ENCODE peak calls at places on chromosomes 13 and 19, in five cellular contexts. N is heart left ventricle, J is A549, A is lower leg skin, H is esophagus squamous epithelium. I is an unnamed sample.

GRCh38 chr19:51525731-51526130 is 5.7 kb downstream of the SIGLEC6 start:
- DNase-seq in N (no peak), J (no peak), A (no peak), H (no peak), I (no peak)

GRCh38 chr13:41694902-41695301 is 237.6 kb downstream of the RGCC start:
- DNase-seq in N (peak), J (peak), A (no peak), H (no peak), I (peak)

GRCh38 chr19:4523306-4524110 is 5.2 kb upstream of the PLIN4 start:
- DNase-seq in N (no peak), J (peak), A (no peak), H (no peak), I (peak)

GRCh38 chr13:112181336-112182051 is 114.5 kb downstream of the SOX1 start:
- DNase-seq in N (no peak), J (no peak), A (peak), H (no peak), I (no peak)

GRCh38 chr19:3978145-3978544 is 7.1 kb downstream of the EEF2 start:
- DNase-seq in N (no peak), J (no peak), A (no peak), H (no peak), I (no peak)

GRCh38 chr13:45928843-45929242 is 77.3 kb upstream of the SIAH3 start:
- DNase-seq in N (no peak), J (no peak), A (no peak), H (no peak), I (peak)

GRCh38 chr19:2240881-2241760 is 4.5 kb downstream of the SF3A2 start:
- DNase-seq in N (no peak), J (no peak), A (no peak), H (no peak), I (no peak)

GRCh38 chr13:112904436-112904960 is 64.5 kb upstream of the MCF2L start:
- DNase-seq in N (no peak), J (no peak), A (peak), H (no peak), I (no peak)

GRCh38 chr13:99087954-99088491 is 110.2 kb upstream of the DOCK9 start:
- DNase-seq in N (no peak), J (peak), A (no peak), H (no peak), I (peak)

GRCh38 chr13:44759222-44759721 is 183.1 kb upstream of the TSC22D1 start:
- DNase-seq in N (no peak), J (no peak), A (no peak), H (no peak), I (peak)

GRCh38 chr19:16071072-16071691 is 5.1 kb upstream of the TPM4 start:
- DNase-seq in N (no peak), J (no peak), A (no peak), H (no peak), I (no peak)

GRCh38 chr19:5665781-5666513 is 14.4 kb downstream of the MICOS13 start:
- DNase-seq in N (no peak), J (peak), A (no peak), H (no peak), I (no peak)

GRCh38 chr19:2057484-2058469 is 6.7 kb upstream of the MKNK2 start:
- DNase-seq in N (no peak), J (no peak), A (no peak), H (no peak), I (no peak)

GRCh38 chr19:58059003-58059671 is at the start of gene ZNF135:
- DNase-seq in N (peak), J (no peak), A (peak), H (peak), I (peak)

GRCh38 chr13:76820759-76821158 is 65.4 kb downstream of the KCTD12 start:
- DNase-seq in N (peak), J (no peak), A (no peak), H (no peak), I (peak)

GRCh38 chr13:50798923-50799322 is 44.6 kb downstream of the DLEU7 start:
- DNase-seq in N (no peak), J (no peak), A (no peak), H (no peak), I (no peak)

GRCh38 chr13:76722782-76723181 is 163.4 kb downstream of the KCTD12 start:
- DNase-seq in N (no peak), J (no peak), A (no peak), H (no peak), I (no peak)

GRCh38 chr19:4113398-4114088 is 10.4 kb downstream of the MAP2K2 start:
- DNase-seq in N (peak), J (no peak), A (no peak), H (no peak), I (no peak)

GRCh38 chr13:24764276-24764630 is 284 bp downstream of the RNF17 start:
- DNase-seq in N (no peak), J (no peak), A (no peak), H (no peak), I (no peak)

GRCh38 chr13:106535552-106536243 is at the start of gene EFNB2:
- DNase-seq in N (peak), J (peak), A (peak), H (peak), I (peak)

GRCh38 chr19:11887618-11888531 is at the start of gene ZNF69:
- DNase-seq in N (peak), J (no peak), A (peak), H (no peak), I (peak)

GRCh38 chr19:54573330-54573872 is at the start of gene LILRA2:
- DNase-seq in N (no peak), J (no peak), A (no peak), H (no peak), I (peak)

GRCh38 chr19:36255316-36255715 is 40.4 kb downstream of the ZNF146 start:
- DNase-seq in N (no peak), J (no peak), A (no peak), H (no peak), I (no peak)

GRCh38 chr19:44258835-44259413 is 762 bp upstream of the ZNF233 start:
- DNase-seq in N (no peak), J (no peak), A (no peak), H (no peak), I (no peak)

GRCh38 chr13:73220966-73221720 is 162.3 kb downstream of the KLF5 start:
- DNase-seq in N (no peak), J (no peak), A (no peak), H (no peak), I (no peak)

GRCh38 chr19:1501200-1501595 is 10.2 kb downstream of the REEP6 start:
- DNase-seq in N (no peak), J (no peak), A (no peak), H (no peak), I (no peak)

GRCh38 chr13:71759506-71760225 is 107.3 kb downstream of the DACH1 start:
- DNase-seq in N (no peak), J (no peak), A (no peak), H (no peak), I (no peak)

GRCh38 chr19:21143846-21144245 is 2.0 kb downstream of the ZNF431 start:
- DNase-seq in N (no peak), J (no peak), A (no peak), H (no peak), I (no peak)

DNA sequence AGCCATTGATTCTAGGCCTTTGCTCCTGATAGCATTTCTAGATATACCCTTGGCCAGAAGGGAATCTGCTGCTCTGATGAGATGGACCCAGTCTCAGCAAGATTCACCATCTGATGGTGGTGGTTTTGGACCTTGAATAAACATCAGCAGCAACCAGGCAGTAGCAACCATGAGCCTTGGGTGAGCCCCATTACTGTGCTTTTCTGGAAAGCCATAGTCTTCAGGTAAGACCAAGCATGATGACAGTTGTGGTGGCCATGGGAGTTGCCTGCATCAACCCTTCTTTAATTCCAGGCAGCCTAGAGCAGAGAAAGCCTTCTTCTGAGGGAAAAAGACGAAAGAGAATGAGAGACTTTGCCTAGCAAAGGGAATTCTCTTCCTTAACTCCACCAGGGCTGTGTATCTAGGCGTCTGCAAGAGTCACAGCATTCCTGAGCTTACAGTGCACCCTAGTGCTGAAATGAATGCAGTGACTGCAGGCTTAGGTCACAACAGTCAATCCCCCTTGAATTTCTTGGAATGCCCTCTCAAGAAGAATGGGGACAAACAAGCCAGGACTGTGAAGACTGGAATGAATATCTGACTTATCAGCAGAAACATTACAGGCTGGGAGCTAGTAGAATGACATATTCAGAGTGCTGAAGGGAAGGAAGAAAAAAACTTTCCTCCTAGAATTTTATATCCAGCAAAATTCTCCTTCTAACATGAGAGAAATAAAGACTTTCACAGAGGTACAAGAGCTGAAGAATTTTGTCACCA is 942.4 kb upstream of the PCDH20 start:
- DNase-seq in N (no peak), J (peak), A (no peak), H (no peak), I (peak)
- TF ChIP-seq CTCF in N (no peak), J (peak), A (no peak), H (no peak), I (peak)

DNA sequence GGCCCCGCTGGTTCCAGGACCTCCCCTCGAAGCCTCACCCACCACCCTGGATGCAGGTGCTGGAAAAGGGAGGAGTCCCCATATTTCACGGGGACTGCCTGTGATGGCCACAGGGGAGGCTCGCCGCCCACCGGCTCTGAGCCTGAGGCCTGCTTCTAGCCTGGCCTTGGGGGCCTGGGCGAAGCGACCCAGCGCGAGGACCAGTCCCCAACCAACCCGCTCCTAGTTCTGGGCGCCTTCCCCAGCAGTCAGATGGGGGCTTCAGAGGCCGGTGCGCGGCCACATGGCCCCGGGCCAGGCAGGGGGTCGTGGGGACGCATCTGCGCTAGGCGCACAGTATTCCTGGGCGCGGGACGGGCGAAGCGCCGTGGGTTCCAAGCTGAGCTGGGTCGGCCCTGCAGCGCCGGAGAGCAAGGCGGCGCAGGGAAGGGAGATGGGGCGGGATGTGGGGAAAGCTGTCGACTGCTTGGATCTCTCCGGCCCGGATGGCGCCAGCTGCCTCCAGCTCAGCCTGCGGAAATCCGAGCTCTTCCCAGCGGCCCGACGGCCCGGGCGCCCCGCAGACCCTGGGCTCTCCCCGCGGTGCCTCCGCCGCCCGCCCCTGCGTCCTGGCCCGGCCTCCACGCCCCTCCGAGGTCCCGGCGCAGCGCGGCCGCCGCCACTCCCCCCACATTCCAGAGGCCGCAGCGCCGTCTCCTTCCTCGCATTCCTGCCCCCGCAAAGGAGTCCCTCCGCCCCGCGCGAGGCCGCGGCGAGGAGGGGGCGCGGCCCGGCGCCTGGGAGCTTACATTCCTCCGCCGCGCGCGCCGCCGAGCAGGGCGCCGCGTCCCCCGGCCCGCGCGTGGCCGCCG is at the start of gene WTIP:
- DNase-seq in N (peak), J (peak), A (peak), H (no peak), I (peak)
- TF ChIP-seq POLR2A in N (peak), J (peak), A (no peak), H (peak), I (peak)

DNA sequence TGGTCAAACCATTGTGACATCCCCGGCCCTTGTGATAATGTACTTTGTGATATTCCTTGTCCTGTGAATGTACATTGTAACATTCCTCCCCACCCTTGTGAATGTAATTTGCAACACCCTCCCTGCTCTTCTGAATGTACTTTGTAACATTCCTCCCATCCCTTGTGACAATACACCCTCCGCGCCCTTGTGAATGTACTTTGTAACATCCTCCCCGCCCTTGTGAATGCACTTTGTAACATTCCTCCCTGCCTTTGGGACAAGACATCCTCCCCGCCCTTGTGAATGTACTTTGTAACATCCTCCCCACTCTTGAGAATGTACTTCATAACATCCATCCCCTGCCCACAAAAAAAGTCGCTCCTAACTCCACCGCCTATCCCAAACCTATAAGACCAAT is 17.1 kb downstream of the ZNF846 start:
- DNase-seq in N (no peak), J (no peak), A (no peak), H (no peak), I (no peak)
- H3K4me3 ChIP-seq in N (no peak), J (no peak), A (no peak), H (no peak), I (no peak)

DNA sequence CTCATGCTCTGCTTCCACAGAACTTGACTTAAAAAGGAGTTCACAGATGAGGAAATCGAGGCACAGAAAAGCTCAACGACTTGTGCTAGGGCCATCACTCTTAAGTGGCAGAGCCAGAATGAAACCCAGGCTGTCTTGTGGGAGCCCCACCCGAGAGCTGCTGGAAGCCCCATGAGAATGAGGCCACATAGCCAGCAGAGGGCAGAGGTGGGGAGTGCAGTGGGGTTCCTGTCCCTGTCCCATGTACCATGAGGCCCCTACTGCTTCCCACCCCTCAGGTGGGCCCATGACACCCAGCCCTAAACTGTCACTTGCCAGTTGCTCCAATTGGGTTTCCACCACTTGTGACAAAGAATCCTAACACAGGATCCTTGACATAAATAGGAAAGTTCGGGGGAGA is 175.9 kb downstream of the IRS2 start:
- DNase-seq in N (peak), J (no peak), A (no peak), H (no peak), I (peak)
- TF ChIP-seq CTCF in N (peak), J (no peak), A (no peak), H (peak), I (peak)

GRCh38 chr19:18399008-18399407 is 1.6 kb upstream of the LRRC25 start:
- DNase-seq in N (peak), J (no peak), A (no peak), H (no peak), I (peak)

GRCh38 chr19:18396471-18397241 is 766 bp downstream of the LRRC25 start:
- DNase-seq in N (no peak), J (no peak), A (no peak), H (no peak), I (no peak)

GRCh38 chr19:18401580-18402112 is 4.2 kb upstream of the LRRC25 start:
- DNase-seq in N (peak), J (no peak), A (no peak), H (no peak), I (peak)

GRCh38 chr19:18393836-18394235 is 3.6 kb downstream of the LRRC25 start:
- DNase-seq in N (peak), J (no peak), A (no peak), H (no peak), I (no peak)

DNA sequence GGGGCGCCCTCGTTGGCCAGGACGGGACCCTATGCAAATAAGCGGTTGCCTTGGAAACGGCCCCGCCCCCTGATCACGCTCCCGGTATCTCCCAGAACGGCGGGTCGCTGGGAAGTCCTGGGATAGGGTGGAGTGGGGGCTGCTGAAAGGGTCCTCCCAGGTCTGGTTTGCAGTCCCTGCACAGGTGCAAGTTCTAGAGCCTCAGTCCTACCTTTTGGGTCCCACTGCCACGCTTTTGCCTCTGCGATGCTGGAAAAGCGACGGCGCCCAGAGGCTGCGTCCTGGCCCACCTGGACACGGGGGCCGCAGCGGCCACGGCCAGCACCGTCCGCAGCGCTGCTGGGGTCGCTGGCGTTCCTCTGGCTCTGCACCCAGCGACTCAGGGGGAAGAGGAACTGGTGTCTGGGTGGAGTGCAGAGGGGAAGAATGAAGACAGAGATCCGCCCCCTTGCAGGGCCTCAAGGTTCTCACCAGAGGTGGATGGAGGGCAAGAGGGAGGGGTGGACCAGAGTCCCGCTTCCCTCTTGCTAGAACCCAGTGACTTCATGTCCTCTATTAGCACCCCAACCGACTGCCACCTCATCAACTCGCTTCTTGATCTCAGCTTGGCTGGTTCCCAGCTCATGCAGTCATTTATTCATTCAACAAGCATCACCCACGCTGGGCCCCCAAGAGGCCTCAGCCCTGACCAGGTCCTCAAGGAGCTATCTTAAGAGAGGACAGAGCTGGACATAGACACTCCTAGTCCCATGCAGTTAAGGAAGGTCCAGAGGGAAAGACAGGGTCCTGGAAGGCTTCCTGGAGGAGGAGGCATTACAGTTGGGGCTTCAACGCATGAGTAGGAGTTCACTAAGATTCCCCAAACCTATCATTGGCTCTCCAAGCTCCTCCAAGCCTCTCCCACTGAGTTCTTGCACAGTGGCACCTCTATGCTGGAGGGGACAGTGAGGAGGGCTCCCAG is at the start of gene LRRC25:
- DNase-seq in N (peak), J (no peak), A (no peak), H (no peak), I (no peak)
- TF ChIP-seq POLR2A in N (no peak), J (no peak), A (no peak), H (peak), I (no peak)

DNA sequence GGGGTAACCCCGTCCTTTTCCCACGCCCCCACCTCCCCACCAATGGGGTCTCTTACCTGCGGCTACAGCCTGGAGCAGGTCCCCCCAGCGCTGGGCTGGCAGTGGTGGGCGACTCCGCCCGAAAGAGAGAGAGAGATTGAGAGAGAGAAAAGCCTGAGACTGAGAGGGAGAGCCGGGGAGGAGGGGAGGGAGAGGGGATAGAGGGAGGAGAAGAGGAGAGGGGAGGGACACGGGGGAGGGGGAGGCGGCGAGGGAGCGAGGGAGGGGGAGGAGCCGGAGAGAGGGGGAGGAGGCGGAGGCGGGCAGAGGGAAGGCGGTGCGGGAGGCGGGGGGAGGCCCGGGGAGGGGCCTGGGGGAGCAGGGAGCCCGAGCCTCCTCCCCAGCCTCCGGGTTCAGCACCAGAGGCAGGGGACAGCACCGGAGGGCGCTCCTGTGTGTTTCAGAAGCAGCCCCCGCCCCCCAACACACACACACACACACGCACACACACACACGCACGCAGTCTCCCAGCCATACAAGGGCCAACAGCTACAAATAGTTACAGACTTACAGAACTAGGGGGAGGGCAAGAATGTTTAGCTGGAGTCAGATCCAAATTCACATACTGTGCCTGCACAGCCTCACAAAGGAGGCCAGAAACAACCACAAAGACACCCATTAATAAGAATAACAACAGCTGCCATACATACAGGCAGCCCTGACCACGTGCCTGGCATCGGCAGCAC is at the start of gene SLC8A2:
- DNase-seq in N (peak), J (peak), A (no peak), H (no peak), I (peak)
- H3K4me3 ChIP-seq in N (no peak), J (peak), A (no peak), H (peak), I (peak)

GRCh38 chr13:21670006-21670882 is 629 bp upstream of the FGF9 start:
- DNase-seq in N (peak), J (peak), A (peak), H (no peak), I (peak)
- TF ChIP-seq CTCF in N (no peak), J (no peak), A (no peak), H (no peak), I (no peak)

I was measured in body of pancreas.